ENCODE peak calls at places on chromosome 1, in six cellular contexts. P is astrocyte, D is H1, Z is body of pancreas, U is right atrium auricular region, G is OCI-LY7. I is an unnamed sample.
A peak's percentile ranks its signal among the peaks of the same experiment; 100 is the strongest.

GRCh38 chr1:91245437-91245836 is 159.2 kb downstream of the HFM1 start:
- DNase-seq in D (no peak), Z (no peak), P (no peak), G (no peak), U (no peak), I (no peak)

GRCh38 chr1:14522331-14523241 is 75.9 kb upstream of the KAZN start:
- DNase-seq in G (no peak), P (peak; percentile 89), D (no peak), Z (peak; percentile 37), U (peak; percentile 81), I (peak; percentile 50)

GRCh38 chr1:172698224-172698623 is 39.3 kb downstream of the FASLG start:
- DNase-seq in D (no peak), U (no peak), G (no peak), Z (no peak), P (no peak), I (no peak)

GRCh38 chr1:172727956-172728603 is 69.2 kb downstream of the FASLG start:
- DNase-seq in G (peak; percentile 63), Z (no peak), P (no peak), U (no peak), D (peak; percentile 62), I (no peak)

GRCh38 chr1:202013601-202014000 is 3.2 kb downstream of the ELF3 start:
- DNase-seq in D (no peak), P (no peak), Z (no peak), G (no peak), U (no peak), I (peak; percentile 80)

GRCh38 chr1:158101944-158102343 is 78.8 kb upstream of the CD1D start:
- DNase-seq in U (no peak), G (no peak), Z (no peak), D (no peak), P (peak; percentile 41), I (no peak)

GRCh38 chr1:20386682-20387081 is 96.0 kb downstream of the VWA5B1 start:
- DNase-seq in U (no peak), Z (no peak), P (no peak), D (no peak), G (peak; percentile 70), I (peak; percentile 16)

GRCh38 chr1:27575861-27576331 is 28.0 kb downstream of the AHDC1 start:
- DNase-seq in P (no peak), Z (peak; percentile 84), D (peak; percentile 85), U (no peak), G (no peak), I (peak; percentile 79)

GRCh38 chr1:25688390-25689119 is 72.0 kb downstream of the MAN1C1 start:
- DNase-seq in G (no peak), D (no peak), Z (peak; percentile 21), P (no peak), U (no peak), I (no peak)

GRCh38 chr1:49102752-49103151 is 326.1 kb upstream of the BEND5 start:
- DNase-seq in D (no peak), P (peak; percentile 97), Z (no peak), G (no peak), U (no peak), I (no peak)

GRCh38 chr1:230243146-230243545 is 176.1 kb downstream of the GALNT2 start:
- DNase-seq in D (peak; percentile 41), G (no peak), Z (no peak), P (no peak), U (peak; percentile 11), I (no peak)

GRCh38 chr1:29415861-29416260 is 179.5 kb downstream of the PTPRU start:
- DNase-seq in U (no peak), G (no peak), Z (no peak), P (no peak), D (peak; percentile 36), I (no peak)

GRCh38 chr1:89041055-89041707 is 18.5 kb upstream of the GBP3 start:
- DNase-seq in P (peak; percentile 85), U (no peak), D (no peak), Z (no peak), G (no peak), I (no peak)

DNA sequence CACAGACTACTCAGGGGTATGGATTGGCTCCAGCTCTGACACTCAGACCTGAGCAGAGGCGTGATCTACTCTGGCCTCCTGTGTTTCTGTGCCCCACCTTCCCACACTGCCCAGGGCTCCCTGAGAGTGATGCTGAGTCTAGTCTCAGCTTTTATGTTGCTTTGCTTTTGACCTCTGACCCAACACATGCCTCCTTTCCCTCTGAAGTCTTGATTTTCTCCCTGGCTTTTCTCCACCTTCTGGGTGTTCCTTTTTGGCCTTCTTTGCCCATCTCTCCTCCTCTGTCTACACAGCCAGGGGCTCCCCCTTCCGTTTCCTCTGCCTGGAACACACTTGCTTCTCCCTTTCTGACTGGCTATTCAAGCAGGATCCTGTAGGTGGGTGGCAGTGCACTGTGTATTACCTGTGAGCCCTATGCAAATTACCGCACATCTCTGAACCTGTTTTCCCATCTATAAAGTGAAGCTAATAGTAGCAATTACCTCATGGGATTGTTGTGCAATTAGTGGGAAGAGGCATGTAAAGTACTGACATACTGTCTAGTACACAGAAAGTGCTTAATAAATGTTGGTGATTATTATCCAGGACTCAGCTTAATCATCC is 13.7 kb upstream of the MEX3A start:
- DNase-seq in D (no peak), Z (no peak), U (no peak), P (no peak), G (no peak), I (no peak)
- H3K27ac ChIP-seq in D (no peak overlapping the region), Z (no peak overlapping the region), U (peak overlapping the region; percentile 87), P (peak overlapping the region; percentile 91), G (no peak overlapping the region), I (peak overlapping the region; percentile 56)

DNA sequence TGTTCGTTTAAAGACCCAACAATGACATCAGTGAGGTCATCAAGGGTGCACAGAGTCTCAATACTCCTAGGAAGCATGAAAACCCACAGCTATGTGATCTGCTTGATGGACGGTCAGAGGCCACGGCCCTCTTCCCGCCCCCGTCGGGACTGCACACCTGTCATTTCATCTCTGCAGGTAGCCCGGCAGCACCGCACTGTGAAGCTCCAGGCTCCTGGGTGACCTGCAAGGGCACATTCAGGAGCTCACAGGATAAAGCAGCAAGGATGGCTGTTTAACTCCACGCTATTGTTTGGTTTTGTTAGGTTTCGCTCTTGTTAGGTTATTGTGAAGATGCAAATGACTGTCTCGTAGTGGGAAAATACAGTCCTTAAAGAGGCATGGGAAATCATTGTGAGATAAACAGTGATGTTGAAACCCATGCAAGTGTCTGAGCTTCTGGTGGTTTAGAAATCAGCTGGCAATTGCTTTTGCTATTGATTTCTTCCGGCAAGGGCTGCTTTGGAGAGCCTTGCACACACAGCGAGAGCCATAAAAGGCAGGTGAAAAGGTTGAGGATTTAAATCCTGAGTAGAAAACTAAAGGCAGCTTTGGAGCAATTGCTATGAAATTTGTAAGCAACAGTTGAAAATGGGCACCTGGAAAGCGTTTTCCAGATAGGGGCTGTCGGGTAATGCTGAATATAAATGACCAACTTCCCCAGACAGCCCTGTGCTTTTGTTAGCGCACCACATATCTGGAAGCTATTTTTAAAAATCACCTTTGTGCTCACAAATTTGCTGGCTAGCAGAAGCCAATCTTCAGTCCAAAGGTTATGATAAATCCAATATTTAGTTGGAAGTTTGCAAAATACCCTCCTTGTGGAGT is 124.6 kb upstream of the AJAP1 start:
- DNase-seq in G (no peak), P (no peak), Z (no peak), D (no peak), U (no peak), I (no peak)
- H3K9me3 ChIP-seq in G (no peaks in the 10 kb centered on the region), P (peaks cover 9% of the 10 kb centered on the region), Z (no peaks in the 10 kb centered on the region), D (peaks cover 15% of the 10 kb centered on the region), U (no peaks in the 10 kb centered on the region), I (no peaks in the 10 kb centered on the region)

DNA sequence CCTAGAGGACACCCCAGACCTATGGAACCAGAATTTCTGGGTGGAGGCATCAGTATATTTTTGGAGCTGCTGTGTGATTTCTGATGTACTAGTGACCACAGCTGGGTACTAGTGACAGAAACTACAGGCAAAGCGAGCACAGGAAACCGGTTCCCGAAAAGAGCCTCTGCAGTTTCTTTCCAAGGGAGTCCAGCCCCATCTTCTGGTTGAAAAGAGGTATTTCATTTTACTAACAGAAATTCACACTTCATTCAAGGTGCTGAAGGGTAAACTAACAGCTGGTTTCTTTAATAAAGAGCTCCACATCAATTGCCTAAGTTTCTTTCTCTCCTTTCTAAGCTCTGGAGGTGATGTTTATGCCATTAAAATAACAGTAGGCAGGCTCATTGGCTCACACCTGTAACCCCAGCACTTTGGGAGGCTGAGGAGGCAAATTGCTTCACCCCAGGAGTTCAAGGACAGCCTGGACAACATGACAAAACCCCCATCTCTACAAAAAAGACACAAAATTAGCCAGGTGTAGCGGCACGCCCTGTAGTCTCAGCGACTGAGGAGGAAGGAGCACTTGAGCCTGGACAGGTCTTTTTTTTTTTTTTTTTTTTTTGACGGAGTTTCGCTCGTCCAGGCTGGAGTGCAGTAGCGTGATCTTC is 22.0 kb downstream of the THAP3 start:
- DNase-seq in P (peak; percentile 23), U (no peak), D (no peak), G (peak; percentile 65), Z (peak; percentile 66), I (no peak)
- H3K27ac ChIP-seq in P (no peak overlapping the region), U (no peak overlapping the region), D (no peak overlapping the region), G (no peak overlapping the region), Z (no peak overlapping the region), I (no peak overlapping the region)

DNA sequence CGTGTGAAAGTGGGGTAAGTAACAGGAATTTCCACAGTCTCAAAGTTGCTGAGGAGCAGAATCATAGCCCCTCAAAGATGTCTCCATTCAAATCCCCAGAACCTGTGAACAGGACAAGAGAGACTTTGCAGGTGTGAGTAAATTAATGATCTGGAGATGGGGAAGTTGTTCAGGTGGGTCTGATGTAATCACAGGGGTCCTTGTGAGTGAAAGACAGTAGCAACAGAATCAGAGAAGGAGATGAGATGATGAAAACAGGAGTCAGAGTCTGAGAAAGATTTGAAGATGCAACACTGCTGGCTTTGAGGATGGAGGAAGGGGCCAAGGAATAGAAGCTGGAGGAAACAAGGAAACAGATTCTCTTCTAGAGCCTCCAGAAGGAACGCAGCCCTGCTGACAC is 81.5 kb downstream of the SELENOF start:
- DNase-seq in D (no peak), U (no peak), Z (no peak), G (peak; percentile 84), P (no peak), I (no peak)
- H3K9me3 ChIP-seq in D (no peaks in the 10 kb centered on the region), U (no peaks in the 10 kb centered on the region), Z (no peaks in the 10 kb centered on the region), G (no peaks in the 10 kb centered on the region), P (no peaks in the 10 kb centered on the region), I (no peaks in the 10 kb centered on the region)

I was measured in left lung.